ENCODE peak calls at places on chromosomes 1 and 21, in six cellular contexts. X is C1 segment of cervical spinal cord, B is kidney epithelial cell, R is GM12865, F is posterior cingulate gyrus, V is NCI-H69. A is an unnamed sample.

GRCh38 chr1:207854001-207854400 is 56.9 kb downstream of the CD34 start:
- DNase-seq in R (no peak), V (no peak), B (no peak), X (no peak), F (no peak), A (no peak)

GRCh38 chr1:36523850-36524249 is 41.1 kb upstream of the CSF3R start:
- DNase-seq in X (no peak), F (no peak), V (peak), R (no peak), B (no peak), A (no peak)

GRCh38 chr21:46597031-46597430 is 7.9 kb downstream of the S100B start:
- DNase-seq in B (no peak), V (no peak), F (no peak), R (no peak), X (no peak), A (no peak)

GRCh38 chr1:66244429-66244828 is 289.5 kb upstream of the SGIP1 start:
- DNase-seq in F (peak), R (no peak), V (no peak), X (no peak), B (no peak), A (peak)

GRCh38 chr1:75438355-75438754 is 172.6 kb downstream of the SLC44A5 start:
- DNase-seq in V (no peak), X (no peak), B (no peak), R (no peak), F (no peak), A (peak)

GRCh38 chr1:180560868-180561600 is 2.3 kb downstream of the OVAAL start:
- DNase-seq in B (no peak), X (no peak), R (no peak), F (no peak), V (peak), A (no peak)

GRCh38 chr1:213669964-213670691 is 317.6 kb upstream of the PROX1 start:
- DNase-seq in V (peak), F (no peak), B (no peak), X (no peak), R (no peak), A (no peak)

GRCh38 chr1:202965441-202965821 is 1.6 kb downstream of the CYB5R1 start:
- DNase-seq in R (no peak), X (no peak), V (no peak), B (no peak), F (no peak), A (no peak)

GRCh38 chr1:161133220-161133740 is 813 bp upstream of the DEDD start:
- DNase-seq in F (no peak), V (peak), B (no peak), R (no peak), X (no peak), A (peak)

GRCh38 chr1:165060285-165060793 is 296.2 kb downstream of the LMX1A start:
- DNase-seq in B (no peak), F (no peak), V (no peak), R (no peak), X (no peak), A (no peak)

GRCh38 chr1:168116327-168116799 is 20.4 kb downstream of the GPR161 start:
- DNase-seq in X (no peak), B (no peak), R (no peak), F (no peak), V (peak), A (no peak)

GRCh38 chr1:216794541-216795055 is 71.4 kb upstream of the ESRRG start:
- DNase-seq in B (no peak), V (no peak), X (no peak), R (no peak), F (no peak), A (no peak)

GRCh38 chr1:108816049-108816882 is 40.6 kb downstream of the AKNAD1 start:
- DNase-seq in F (peak), R (no peak), X (peak), V (peak), B (peak), A (peak)

GRCh38 chr1:12409676-12410075 is 179.8 kb downstream of the VPS13D start:
- DNase-seq in R (no peak), B (no peak), X (no peak), V (no peak), F (no peak), A (peak)

GRCh38 chr1:227351443-227351842 is 33.2 kb upstream of the CDC42BPA start:
- DNase-seq in V (no peak), X (no peak), F (no peak), B (no peak), R (no peak), A (peak)

GRCh38 chr1:112325504-112325903 is 70.5 kb upstream of the CTTNBP2NL start:
- DNase-seq in X (no peak), R (no peak), V (peak), F (peak), B (no peak), A (peak)

GRCh38 chr1:6495041-6495441 is 3.6 kb upstream of the PLEKHG5 start:
- DNase-seq in X (no peak), V (peak), B (no peak), F (peak), R (no peak), A (no peak)

GRCh38 chr1:20678599-20678998 is 17.4 kb upstream of the DDOST start:
- DNase-seq in B (no peak), X (no peak), R (peak), V (no peak), F (no peak), A (no peak)

GRCh38 chr1:2049517-2050481 is at the start of gene PRKCZ:
- DNase-seq in V (peak), R (peak), X (no peak), B (peak), F (no peak), A (peak)

GRCh38 chr1:24551290-24551859 is 4.5 kb upstream of the NCMAP start:
- DNase-seq in B (no peak), F (no peak), R (no peak), V (peak), X (no peak), A (no peak)

GRCh38 chr1:205661429-205662134 is 18.7 kb downstream of the SLC45A3 start:
- DNase-seq in R (no peak), B (no peak), V (no peak), X (no peak), F (no peak), A (no peak)

GRCh38 chr1:119895102-119895501 is 1.2 kb downstream of the ADAM30 start:
- DNase-seq in F (no peak), X (no peak), B (no peak), R (no peak), V (no peak), A (no peak)

GRCh38 chr1:3399732-3400131 is 54.7 kb upstream of the ARHGEF16 start:
- DNase-seq in X (no peak), B (no peak), F (no peak), R (no peak), V (no peak), A (no peak)

GRCh38 chr1:14970115-14970798 is 183.3 kb upstream of the TMEM51 start:
- DNase-seq in X (no peak), B (peak), F (no peak), V (no peak), R (peak), A (peak)